ENCODE peak calls at places on chromosomes 13 and 19, in nine cellular contexts. P is HFFc6; N is activated T-helper 1 cell treated with Interleukin-2 at 50 U/mL for 16 hours; J is activated T-cell treated with anti-CD3 and anti-CD28 coated beads for 1 hour; Q is EL; F is NCI-H2081; E is NCI-H1417; X is ecto neural progenitor cell; S is CD4-positive, alpha-beta T cell. U is an unnamed sample.

GRCh38 chr19:14497347-14497921 is 1.5 kb upstream of the GIPC1 start:
- DNase-seq in P (no peak), E (no peak), Q (no peak), F (no peak), N (no peak), X (no peak), J (no peak), S (no peak), U (peak)

GRCh38 chr19:7145494-7145893 is 76.0 kb downstream of the ZNF557 start:
- DNase-seq in J (no peak), X (no peak), N (no peak), E (no peak), F (no peak), Q (no peak), S (no peak), P (no peak), U (no peak)

GRCh38 chr13:76873454-76873853 is 12.8 kb downstream of the KCTD12 start:
- DNase-seq in J (no peak), F (no peak), Q (no peak), N (no peak), X (no peak), S (no peak), P (no peak), E (no peak), U (no peak)

GRCh38 chr13:48188129-48188528 is 44.9 kb upstream of the ITM2B start:
- DNase-seq in N (no peak), F (no peak), E (no peak), X (no peak), P (no peak), S (no peak), J (no peak), Q (no peak), U (no peak)

GRCh38 chr13:98214008-98214643 is 37.1 kb upstream of the RNF113B start:
- DNase-seq in F (no peak), P (peak), X (no peak), S (no peak), N (no peak), E (peak), J (no peak), Q (peak), U (peak)

GRCh38 chr13:30725331-30726085 is 9.8 kb upstream of the ALOX5AP start:
- DNase-seq in N (no peak), Q (no peak), X (no peak), F (no peak), E (no peak), P (no peak), S (no peak), J (no peak), U (no peak)

GRCh38 chr19:30362156-30362754 is 9.9 kb upstream of the ZNF536 start:
- DNase-seq in F (no peak), X (no peak), E (no peak), P (no peak), Q (no peak), S (no peak), J (no peak), N (no peak), U (no peak)

GRCh38 chr13:113849546-113849945 is 14.3 kb downstream of the GAS6 start:
- DNase-seq in S (no peak), Q (peak), J (no peak), F (no peak), P (peak), X (peak), E (no peak), N (no peak), U (no peak)

GRCh38 chr19:29004796-29005195 is 208.2 kb downstream of the UQCRFS1 start:
- DNase-seq in S (no peak), F (no peak), X (no peak), J (no peak), P (no peak), Q (no peak), N (no peak), E (no peak), U (no peak)

GRCh38 chr19:2542341-2543069 is 66.6 kb downstream of the GADD45B start:
- DNase-seq in P (no peak), E (no peak), X (no peak), Q (no peak), J (no peak), F (no peak), N (no peak), S (no peak), U (no peak)

GRCh38 chr13:72151241-72151640 is 284.2 kb upstream of the DACH1 start:
- DNase-seq in E (no peak), J (no peak), P (no peak), N (no peak), Q (peak), X (no peak), F (no peak), S (no peak), U (no peak)

U was measured in NCI-H69.